ENCODE peak calls at places on chromosome 21, in eight cellular contexts. One of them, this sample, is unnamed.

GRCh38 chr21:45256021-45256911 is 31.4 kb downstream of the POFUT2 start:
- DNase-seq in A673: no peak
- DNase-seq in ovary: peak
- DNase-seq in esophagus squamous epithelium: no peak
- DNase-seq in colonic mucosa: no peak
- DNase-seq in CD8-positive, alpha-beta T cell: no peak
- DNase-seq in upper lobe of left lung: peak
- DNase-seq in brain microvascular endothelial cell: no peak
- DNase-seq in this sample: no peak

GRCh38 chr21:45836268-45836655 is 145.3 kb upstream of the COL6A1 start:
- DNase-seq in A673: no peak
- DNase-seq in ovary: no peak
- DNase-seq in esophagus squamous epithelium: no peak
- DNase-seq in colonic mucosa: no peak
- DNase-seq in CD8-positive, alpha-beta T cell: no peak
- DNase-seq in upper lobe of left lung: no peak
- DNase-seq in brain microvascular endothelial cell: no peak
- DNase-seq in this sample: no peak

GRCh38 chr21:41152149-41152548 is 15.8 kb upstream of the BACE2 start:
- DNase-seq in A673: no peak
- DNase-seq in ovary: no peak
- DNase-seq in esophagus squamous epithelium: no peak
- DNase-seq in colonic mucosa: no peak
- DNase-seq in CD8-positive, alpha-beta T cell: no peak
- DNase-seq in upper lobe of left lung: no peak
- DNase-seq in brain microvascular endothelial cell: no peak
- DNase-seq in this sample: no peak

GRCh38 chr21:44804762-44805161 is 3.1 kb upstream of the UBE2G2 start:
- DNase-seq in A673: no peak
- DNase-seq in ovary: no peak
- DNase-seq in esophagus squamous epithelium: no peak
- DNase-seq in colonic mucosa: no peak
- DNase-seq in CD8-positive, alpha-beta T cell: no peak
- DNase-seq in upper lobe of left lung: no peak
- DNase-seq in brain microvascular endothelial cell: no peak
- DNase-seq in this sample: no peak

GRCh38 chr21:44428281-44428942 is 26.9 kb upstream of the LRRC3 start:
- DNase-seq in A673: peak
- DNase-seq in ovary: no peak
- DNase-seq in esophagus squamous epithelium: no peak
- DNase-seq in colonic mucosa: peak
- DNase-seq in CD8-positive, alpha-beta T cell: peak
- DNase-seq in upper lobe of left lung: no peak
- DNase-seq in brain microvascular endothelial cell: no peak
- DNase-seq in this sample: peak

GRCh38 chr21:41147096-41147978 is 20.6 kb upstream of the BACE2 start:
- DNase-seq in A673: no peak
- DNase-seq in ovary: no peak
- DNase-seq in esophagus squamous epithelium: no peak
- DNase-seq in colonic mucosa: no peak
- DNase-seq in CD8-positive, alpha-beta T cell: no peak
- DNase-seq in upper lobe of left lung: no peak
- DNase-seq in brain microvascular endothelial cell: no peak
- DNase-seq in this sample: no peak

GRCh38 chr21:46661211-46661625 is 25.7 kb downstream of the PRMT2 start:
- DNase-seq in A673: peak
- DNase-seq in ovary: peak
- DNase-seq in esophagus squamous epithelium: no peak
- DNase-seq in colonic mucosa: peak
- DNase-seq in CD8-positive, alpha-beta T cell: no peak
- DNase-seq in upper lobe of left lung: peak
- DNase-seq in brain microvascular endothelial cell: peak
- DNase-seq in this sample: no peak

GRCh38 chr21:16541366-16541765 is 811.6 kb downstream of the USP25 start:
- DNase-seq in A673: no peak
- DNase-seq in ovary: no peak
- DNase-seq in esophagus squamous epithelium: no peak
- DNase-seq in colonic mucosa: no peak
- DNase-seq in CD8-positive, alpha-beta T cell: no peak
- DNase-seq in upper lobe of left lung: no peak
- DNase-seq in brain microvascular endothelial cell: no peak
- DNase-seq in this sample: no peak

GRCh38 chr21:41438425-41439113 is 12.5 kb downstream of the MX1 start:
- DNase-seq in A673: no peak
- DNase-seq in ovary: no peak
- DNase-seq in esophagus squamous epithelium: no peak
- DNase-seq in colonic mucosa: no peak
- DNase-seq in CD8-positive, alpha-beta T cell: no peak
- DNase-seq in upper lobe of left lung: no peak
- DNase-seq in brain microvascular endothelial cell: no peak
- DNase-seq in this sample: no peak

GRCh38 chr21:25428537-25428936 is 178.7 kb downstream of the MRPL39 start:
- DNase-seq in A673: no peak
- DNase-seq in ovary: no peak
- DNase-seq in esophagus squamous epithelium: no peak
- DNase-seq in colonic mucosa: no peak
- DNase-seq in CD8-positive, alpha-beta T cell: no peak
- DNase-seq in upper lobe of left lung: no peak
- DNase-seq in brain microvascular endothelial cell: no peak
- DNase-seq in this sample: no peak

GRCh38 chr21:46550511-46550941 is 54.4 kb downstream of the S100B start:
- DNase-seq in A673: no peak
- DNase-seq in ovary: no peak
- DNase-seq in esophagus squamous epithelium: no peak
- DNase-seq in colonic mucosa: no peak
- DNase-seq in CD8-positive, alpha-beta T cell: peak
- DNase-seq in upper lobe of left lung: no peak
- DNase-seq in brain microvascular endothelial cell: no peak
- DNase-seq in this sample: no peak

GRCh38 chr21:36384885-36385232 is 333 bp upstream of the CHAF1B start:
- DNase-seq in A673: no peak
- DNase-seq in ovary: no peak
- DNase-seq in esophagus squamous epithelium: no peak
- DNase-seq in colonic mucosa: no peak
- DNase-seq in CD8-positive, alpha-beta T cell: no peak
- DNase-seq in upper lobe of left lung: no peak
- DNase-seq in brain microvascular endothelial cell: no peak
- DNase-seq in this sample: no peak
- H3K4me3 ChIP-seq in A673: peak
- H3K4me3 ChIP-seq in ovary: peak
- H3K4me3 ChIP-seq in esophagus squamous epithelium: peak
- H3K4me3 ChIP-seq in colonic mucosa: peak
- H3K4me3 ChIP-seq in CD8-positive, alpha-beta T cell: peak
- H3K4me3 ChIP-seq in upper lobe of left lung: peak
- H3K4me3 ChIP-seq in brain microvascular endothelial cell: peak
- H3K4me3 ChIP-seq in this sample: peak

DNA sequence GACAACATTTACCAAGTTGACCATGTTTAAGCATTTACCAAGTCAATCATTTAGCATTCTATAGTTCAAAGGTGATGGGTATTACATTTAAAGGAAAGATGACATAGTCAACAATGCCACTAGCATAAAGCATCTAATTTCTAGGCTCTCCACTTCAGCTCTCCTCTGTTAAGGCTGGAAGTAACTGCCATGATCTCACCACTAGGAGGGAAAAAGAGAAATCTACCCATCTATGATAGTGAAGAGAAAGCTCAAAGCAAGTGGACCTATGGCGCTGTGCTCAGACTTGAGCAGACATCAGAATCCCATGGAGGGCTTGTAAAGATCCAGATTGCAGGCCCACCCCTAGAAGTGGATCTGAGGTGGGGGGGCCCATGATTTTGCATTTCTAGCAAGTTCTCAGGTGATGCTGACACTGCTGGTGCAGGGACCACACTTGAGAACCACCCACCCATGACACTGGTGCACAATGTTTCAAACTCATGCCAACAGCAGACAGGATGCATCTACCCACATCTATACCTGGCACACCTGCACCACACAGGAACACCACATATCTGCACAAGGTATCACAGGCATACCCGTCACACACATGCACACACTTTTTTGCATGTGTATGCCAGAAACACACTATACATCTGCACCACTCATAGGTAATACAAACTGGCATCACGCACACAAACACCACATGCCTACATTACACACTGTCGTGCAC is 392.9 kb upstream of the RUNX1 start:
- DNase-seq in A673: no peak
- DNase-seq in ovary: no peak
- DNase-seq in esophagus squamous epithelium: no peak
- DNase-seq in colonic mucosa: no peak
- DNase-seq in CD8-positive, alpha-beta T cell: no peak
- DNase-seq in upper lobe of left lung: no peak
- DNase-seq in brain microvascular endothelial cell: no peak
- DNase-seq in this sample: no peak
- TF ChIP-seq CTCF in A673: no peak
- TF ChIP-seq CTCF in ovary: no peak
- TF ChIP-seq CTCF in esophagus squamous epithelium: peak
- TF ChIP-seq CTCF in colonic mucosa: no peak
- TF ChIP-seq CTCF in CD8-positive, alpha-beta T cell: no peak
- TF ChIP-seq CTCF in upper lobe of left lung: no peak
- TF ChIP-seq CTCF in brain microvascular endothelial cell: peak
- TF ChIP-seq CTCF in this sample: peak

GRCh38 chr21:42923553-42924432 is 1.6 kb downstream of the ERVH48-1 start:
- DNase-seq in A673: peak
- DNase-seq in ovary: peak
- DNase-seq in esophagus squamous epithelium: no peak
- DNase-seq in colonic mucosa: peak
- DNase-seq in CD8-positive, alpha-beta T cell: peak
- DNase-seq in upper lobe of left lung: no peak
- DNase-seq in brain microvascular endothelial cell: peak
- DNase-seq in this sample: peak

GRCh38 chr21:42922918-42923317 is 2.5 kb downstream of the ERVH48-1 start:
- DNase-seq in A673: no peak
- DNase-seq in ovary: no peak
- DNase-seq in esophagus squamous epithelium: no peak
- DNase-seq in colonic mucosa: no peak
- DNase-seq in CD8-positive, alpha-beta T cell: no peak
- DNase-seq in upper lobe of left lung: peak
- DNase-seq in brain microvascular endothelial cell: no peak
- DNase-seq in this sample: no peak

GRCh38 chr21:42924433-42924751 is 1.0 kb downstream of the ERVH48-1 start:
- DNase-seq in A673: no peak
- DNase-seq in ovary: no peak
- DNase-seq in esophagus squamous epithelium: no peak
- DNase-seq in colonic mucosa: no peak
- DNase-seq in CD8-positive, alpha-beta T cell: no peak
- DNase-seq in upper lobe of left lung: no peak
- DNase-seq in brain microvascular endothelial cell: no peak
- DNase-seq in this sample: no peak

GRCh38 chr21:42921912-42922311 is 3.5 kb downstream of the ERVH48-1 start:
- DNase-seq in A673: no peak
- DNase-seq in ovary: no peak
- DNase-seq in esophagus squamous epithelium: no peak
- DNase-seq in colonic mucosa: no peak
- DNase-seq in CD8-positive, alpha-beta T cell: no peak
- DNase-seq in upper lobe of left lung: no peak
- DNase-seq in brain microvascular endothelial cell: no peak
- DNase-seq in this sample: no peak

DNA sequence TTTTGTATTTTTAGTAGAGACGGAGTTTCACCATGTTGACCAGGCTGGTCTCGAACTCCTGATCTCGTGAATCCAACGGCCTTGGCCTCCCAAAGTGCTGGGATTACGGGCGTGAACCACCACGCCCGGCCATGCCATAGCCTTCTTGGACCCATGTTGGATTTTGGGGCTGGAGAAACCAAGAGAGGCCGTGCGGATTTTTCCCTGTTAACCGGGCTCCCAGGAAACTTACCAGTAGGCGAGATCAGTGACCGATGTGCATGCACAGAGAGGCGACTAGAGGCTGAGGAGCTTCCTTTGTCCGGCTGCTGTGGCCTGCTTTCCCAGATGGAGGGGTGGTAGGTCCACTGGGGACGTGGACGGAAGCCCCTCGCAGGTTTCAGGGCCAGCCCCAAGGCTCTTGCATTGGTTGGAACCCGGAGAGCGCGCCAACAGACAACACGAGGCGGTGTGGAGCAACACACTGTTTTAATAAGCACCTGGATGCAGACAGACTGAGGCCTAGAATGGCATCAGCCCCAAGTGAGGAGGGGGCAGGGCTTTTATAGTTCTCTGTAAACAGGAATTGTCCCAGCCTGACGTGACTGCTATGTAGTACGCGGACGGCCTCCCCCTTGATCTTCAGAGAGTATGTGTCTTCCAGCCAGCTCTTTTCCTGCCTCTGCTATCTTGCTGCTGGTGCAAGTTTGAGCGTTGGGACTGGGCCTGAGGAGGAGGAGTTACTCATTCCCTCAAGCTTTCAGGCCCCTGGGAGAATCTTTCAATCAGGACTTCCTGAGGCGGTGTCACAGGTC is at the start of gene ERVH48-1:
- DNase-seq in A673: peak
- DNase-seq in ovary: no peak
- DNase-seq in esophagus squamous epithelium: no peak
- DNase-seq in colonic mucosa: no peak
- DNase-seq in CD8-positive, alpha-beta T cell: no peak
- DNase-seq in upper lobe of left lung: no peak
- DNase-seq in brain microvascular endothelial cell: no peak
- DNase-seq in this sample: no peak
- H3K27ac ChIP-seq in A673: peak
- H3K27ac ChIP-seq in ovary: no peak
- H3K27ac ChIP-seq in esophagus squamous epithelium: no peak
- H3K27ac ChIP-seq in colonic mucosa: no peak
- H3K27ac ChIP-seq in CD8-positive, alpha-beta T cell: no peak
- H3K27ac ChIP-seq in upper lobe of left lung: no peak
- H3K27ac ChIP-seq in brain microvascular endothelial cell: no peak
- H3K27ac ChIP-seq in this sample: no peak

GRCh38 chr21:31201144-31201543 is 142.9 kb downstream of the TIAM1 start:
- DNase-seq in A673: no peak
- DNase-seq in ovary: no peak
- DNase-seq in esophagus squamous epithelium: no peak
- DNase-seq in colonic mucosa: no peak
- DNase-seq in CD8-positive, alpha-beta T cell: no peak
- DNase-seq in upper lobe of left lung: no peak
- DNase-seq in brain microvascular endothelial cell: no peak
- DNase-seq in this sample: no peak
- H3K4me3 ChIP-seq in A673: no peak
- H3K4me3 ChIP-seq in ovary: no peak
- H3K4me3 ChIP-seq in esophagus squamous epithelium: no peak
- H3K4me3 ChIP-seq in colonic mucosa: no peak
- H3K4me3 ChIP-seq in CD8-positive, alpha-beta T cell: no peak
- H3K4me3 ChIP-seq in upper lobe of left lung: no peak
- H3K4me3 ChIP-seq in brain microvascular endothelial cell: no peak
- H3K4me3 ChIP-seq in this sample: no peak

GRCh38 chr21:18370292-18370691 is 33.3 kb downstream of the TMPRSS15 start:
- DNase-seq in A673: no peak
- DNase-seq in ovary: no peak
- DNase-seq in esophagus squamous epithelium: no peak
- DNase-seq in colonic mucosa: no peak
- DNase-seq in CD8-positive, alpha-beta T cell: no peak
- DNase-seq in upper lobe of left lung: no peak
- DNase-seq in brain microvascular endothelial cell: no peak
- DNase-seq in this sample: no peak
- TF ChIP-seq CTCF in A673: peak
- TF ChIP-seq CTCF in ovary: no peak
- TF ChIP-seq CTCF in esophagus squamous epithelium: no peak
- TF ChIP-seq CTCF in colonic mucosa: no peak
- TF ChIP-seq CTCF in CD8-positive, alpha-beta T cell: no peak
- TF ChIP-seq CTCF in upper lobe of left lung: no peak
- TF ChIP-seq CTCF in brain microvascular endothelial cell: no peak
- TF ChIP-seq CTCF in this sample: no peak

DNA sequence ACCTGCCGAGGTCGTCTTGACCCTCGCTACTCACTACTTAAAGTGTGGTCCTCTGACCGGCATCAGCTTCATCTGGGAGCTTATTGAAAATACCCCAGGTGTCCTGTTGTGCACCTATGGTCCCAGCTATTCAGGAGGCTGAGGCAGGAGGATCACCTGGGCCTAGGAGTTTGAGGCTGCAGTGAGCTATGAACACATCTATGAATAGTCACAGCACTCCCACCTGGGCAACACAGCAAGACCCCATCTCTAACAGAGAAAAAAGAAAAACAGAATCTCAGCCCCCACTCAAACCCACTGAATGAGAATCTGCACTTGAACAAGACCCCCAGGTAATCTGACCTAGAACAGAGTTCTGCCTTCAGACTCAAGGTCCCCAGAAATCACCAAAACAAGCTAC is 8.7 kb upstream of the OLIG1 start:
- DNase-seq in A673: no peak
- DNase-seq in ovary: no peak
- DNase-seq in esophagus squamous epithelium: no peak
- DNase-seq in colonic mucosa: no peak
- DNase-seq in CD8-positive, alpha-beta T cell: no peak
- DNase-seq in upper lobe of left lung: no peak
- DNase-seq in brain microvascular endothelial cell: no peak
- DNase-seq in this sample: no peak
- H3K27ac ChIP-seq in A673: no peak
- H3K27ac ChIP-seq in ovary: no peak
- H3K27ac ChIP-seq in esophagus squamous epithelium: no peak
- H3K27ac ChIP-seq in colonic mucosa: no peak
- H3K27ac ChIP-seq in CD8-positive, alpha-beta T cell: no peak
- H3K27ac ChIP-seq in upper lobe of left lung: no peak
- H3K27ac ChIP-seq in brain microvascular endothelial cell: no peak
- H3K27ac ChIP-seq in this sample: no peak

This sample was measured in PC-3.